ENCODE peak calls at places on chromosomes 12 and 14, in nine cellular contexts. L is GM23248, C is K562, B is GM23338, I is PC-3, U is H1, F is keratinocyte, Y is GM12878, O is fibroblast of lung. T is an unnamed sample.

GRCh38 chr12:41979574-41979973 is 165.1 kb downstream of the GXYLT1 start:
- DNase-seq in L (no peak), C (no peak), B (no peak), I (peak; percentile 55), U (no peak), F (no peak), Y (no peak), O (no peak), T (no peak)

GRCh38 chr12:46256942-46257341 is 11.9 kb downstream of the SLC38A1 start:
- DNase-seq in L (no peak), C (no peak), B (no peak), I (no peak), U (no peak), F (no peak), Y (no peak), O (no peak), T (no peak)

GRCh38 chr12:9109737-9110491 is 5.8 kb downstream of the A2M start:
- DNase-seq in L (no peak), C (no peak), B (no peak), I (no peak), U (no peak), F (no peak), Y (no peak), O (no peak), T (no peak)

GRCh38 chr12:31005944-31006361 is 67.7 kb upstream of the DDX11 start:
- DNase-seq in L (peak; percentile 80), C (no peak), B (no peak), I (peak; percentile 90), U (no peak), F (no peak), Y (no peak), O (peak; percentile 54), T (no peak)

GRCh38 chr14:55702501-55702900 is 122.5 kb downstream of the KTN1 start:
- DNase-seq in L (no peak), C (no peak), B (no peak), I (no peak), U (no peak), F (no peak), Y (no peak), O (no peak), T (peak; percentile 55)

GRCh38 chr12:119624971-119625370 is 31.4 kb downstream of the TMEM233 start:
- DNase-seq in L (no peak), C (no peak), B (no peak), I (no peak), U (no peak), F (no peak), Y (no peak), O (no peak), T (peak; percentile 98)

GRCh38 chr14:99944241-99944651 is 121.0 kb upstream of the EVL start:
- DNase-seq in L (no peak), C (no peak), B (no peak), I (no peak), U (no peak), F (no peak), Y (no peak), O (no peak), T (no peak)

GRCh38 chr12:98595152-98595988 is 1.9 kb downstream of the SLC25A3 start:
- DNase-seq in L (peak; percentile 75), C (no peak), B (no peak), I (peak; percentile 70), U (peak; percentile 14), F (no peak), Y (no peak), O (peak; percentile 77), T (peak; percentile 32)

GRCh38 chr14:101331141-101331525 is 230.2 kb upstream of the DIO3 start:
- DNase-seq in L (no peak), C (no peak), B (no peak), I (no peak), U (no peak), F (no peak), Y (no peak), O (no peak), T (no peak)

DNA sequence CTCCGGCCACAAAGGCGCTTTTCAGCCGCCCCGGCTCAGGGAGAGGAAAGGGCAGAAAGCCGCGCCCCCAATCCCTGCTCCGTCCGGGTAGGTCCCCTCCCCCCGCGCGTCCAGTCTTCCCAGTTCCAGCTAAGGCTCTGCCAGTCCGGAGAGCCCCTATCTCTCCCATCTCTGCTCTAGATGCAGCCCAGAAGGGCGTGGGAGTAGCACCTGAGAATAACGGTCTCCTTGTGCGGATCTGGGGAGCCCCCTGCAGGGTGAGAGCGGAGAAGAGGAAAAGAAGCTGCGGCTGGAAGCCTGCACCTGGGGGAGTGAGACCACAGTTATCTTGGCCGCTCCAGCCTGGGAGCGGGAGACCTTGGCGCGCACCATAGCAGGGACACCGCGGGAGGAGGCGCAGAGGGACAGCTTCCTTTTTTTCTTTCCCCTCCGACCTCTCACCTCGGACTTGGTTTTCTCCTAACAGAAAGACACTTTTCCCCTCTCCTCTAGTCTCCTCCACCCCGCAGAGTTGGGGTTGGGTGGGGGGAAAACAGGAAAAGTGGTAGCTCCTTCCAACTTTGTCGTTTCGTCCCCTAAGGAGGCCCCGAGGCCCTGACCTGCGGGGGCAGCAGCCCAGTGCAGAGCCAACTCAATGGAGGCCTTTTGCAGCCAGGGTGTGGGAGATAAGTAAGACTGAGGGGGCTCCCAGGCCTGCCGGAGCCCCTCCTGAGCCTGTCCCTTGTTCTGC is 2.4 kb downstream of the DHH start:
- DNase-seq in L (peak; percentile 75), C (peak; percentile 93), B (peak; percentile 90), I (peak; percentile 63), U (peak; percentile 86), F (no peak), Y (no peak), O (no peak), T (peak; percentile 50)
- TF ChIP-seq EZH2 in L (no peak), C (no peak), B (peak; percentile 27), I (no peak), U (no peak), F (peak; percentile 51), Y (no peak), O (no peak), T (peak; percentile 38)

GRCh38 chr12:100717733-100718067 is 76.9 kb upstream of the ANO4 start:
- DNase-seq in L (peak; percentile 52), C (no peak), B (peak; percentile 18), I (no peak), U (no peak), F (no peak), Y (no peak), O (peak; percentile 7), T (no peak)
- TF ChIP-seq EZH2 in L (no peak), C (no peak), B (peak; percentile 43), I (no peak), U (peak; percentile 45), F (peak; percentile 30), Y (no peak), O (peak; percentile 74), T (no peak)

DNA sequence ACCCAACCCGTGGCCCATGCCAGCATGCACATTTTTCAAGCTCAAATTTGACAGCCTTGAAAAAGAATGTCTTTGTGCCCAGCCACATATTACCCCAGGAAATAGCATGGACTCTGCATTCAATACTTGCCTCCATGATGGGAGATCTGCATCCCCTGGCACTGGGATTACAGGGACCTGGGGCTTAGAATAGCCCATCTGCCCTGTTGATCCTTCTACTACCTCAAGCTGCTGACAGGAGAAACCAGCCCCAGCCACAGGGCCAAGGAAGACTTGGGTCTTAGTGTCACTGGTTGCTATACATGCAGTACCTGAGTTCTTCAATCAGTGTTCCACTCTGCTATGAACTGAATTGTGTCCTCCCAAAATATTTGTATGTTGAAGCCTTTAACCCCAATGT is 85.3 kb downstream of the LRRC74A start:
- DNase-seq in L (no peak), C (no peak), B (no peak), I (no peak), U (no peak), F (no peak), Y (no peak), O (no peak), T (no peak)
- TF ChIP-seq EZH2 in L (no peak), C (no peak), B (no peak), I (no peak), U (no peak), F (no peak), Y (no peak), O (no peak), T (no peak)

DNA sequence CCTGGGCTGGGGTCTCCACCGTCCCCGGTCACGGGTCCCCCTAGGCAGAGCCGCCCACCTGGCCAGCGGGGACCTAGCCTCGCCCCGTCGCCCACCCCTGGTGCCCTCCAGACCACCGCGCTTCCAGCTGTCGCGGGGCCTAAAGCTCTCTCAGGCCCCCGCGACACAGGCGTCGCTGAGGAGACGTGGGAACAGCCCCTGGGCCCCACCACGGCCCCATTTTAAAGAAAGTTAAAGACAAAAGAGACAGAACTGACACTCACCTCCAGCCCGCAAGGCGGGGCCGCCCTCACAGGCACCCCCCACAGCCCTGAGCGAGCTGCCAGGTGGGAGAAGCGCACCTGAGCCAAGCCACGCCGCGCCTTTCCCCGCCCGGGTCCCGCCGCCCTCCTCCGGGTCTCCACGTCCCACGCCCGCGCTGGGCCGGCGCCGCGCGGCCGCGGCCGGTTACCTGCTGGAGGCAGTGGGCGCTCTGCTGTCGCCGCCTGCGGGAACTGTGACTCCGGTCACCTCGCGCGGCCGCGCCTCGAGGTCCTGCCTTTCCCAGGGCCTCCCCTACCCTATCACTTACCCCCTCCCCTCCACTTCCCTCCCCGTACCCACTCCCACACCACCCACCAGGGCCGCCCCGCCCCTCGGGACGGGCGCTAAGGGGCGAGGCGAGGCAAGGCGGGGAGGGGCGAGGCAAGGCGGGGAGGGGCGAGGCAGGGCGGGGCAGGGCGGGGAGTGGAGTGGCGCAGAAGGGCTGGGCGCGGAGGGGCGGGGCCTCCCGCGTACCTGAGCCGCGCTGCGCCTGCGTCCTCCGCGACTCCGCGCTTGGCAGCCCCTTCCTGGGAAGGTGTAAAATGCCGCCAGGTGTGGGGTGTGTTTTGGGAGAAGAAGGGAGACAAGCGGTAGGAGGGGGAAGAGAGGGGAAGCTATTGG is 31.2 kb downstream of the TC2N start:
- DNase-seq in L (peak; percentile 20), C (peak; percentile 89), B (peak; percentile 94), I (peak; percentile 67), U (peak; percentile 92), F (peak; percentile 25), Y (no peak), O (no peak), T (peak; percentile 69)
- TF ChIP-seq EZH2 in L (no peak), C (no peak), B (no peak), I (peak; percentile 93), U (no peak), F (no peak), Y (no peak), O (peak; percentile 62), T (no peak)

T was measured in A673.